ENCODE peak calls at places on chromosomes 7 and 10, in ten cellular contexts. U is astrocyte of the cerebellum; D is HL-60; J is AG04449; N is fibroblast of lung; H is gastrocnemius medialis; A is cardiac fibroblast; W is CD8-positive, alpha-beta T cell; F is tibial artery; Y is colonic mucosa. I is an unnamed sample.

GRCh38 chr10:62924344-62924748 is 108.2 kb upstream of the EGR2 start:
- DNase-seq in U (no peak), D (no peak), J (no peak), N (no peak), H (no peak), A (no peak), W (no peak), F (no peak), Y (peak), I (no peak)

GRCh38 chr7:27166475-27167169 is 1.3 kb upstream of the HOXA9 start:
- DNase-seq in U (no peak), D (no peak), J (no peak), N (no peak), H (no peak), A (no peak), W (no peak), F (no peak), Y (no peak), I (no peak)

GRCh38 chr10:26555719-26556368 is 117.7 kb downstream of the APBB1IP start:
- DNase-seq in U (peak), D (peak), J (no peak), N (peak), H (peak), A (peak), W (no peak), F (peak), Y (peak), I (no peak)

GRCh38 chr7:5586279-5586962 is 162.8 kb upstream of the TNRC18 start:
- DNase-seq in U (no peak), D (no peak), J (no peak), N (no peak), H (no peak), A (no peak), W (no peak), F (no peak), Y (no peak), I (no peak)

GRCh38 chr10:124733566-124734245 is 10.5 kb downstream of the FAM53B start:
- DNase-seq in U (no peak), D (no peak), J (no peak), N (no peak), H (no peak), A (peak), W (no peak), F (no peak), Y (no peak), I (no peak)

GRCh38 chr7:130071701-130072622 is 1.6 kb downstream of the KLHDC10 start:
- DNase-seq in U (peak), D (peak), J (peak), N (peak), H (peak), A (peak), W (peak), F (peak), Y (peak), I (peak)

GRCh38 chr7:131300572-131301466 is 26.9 kb upstream of the MKLN1 start:
- DNase-seq in U (peak), D (no peak), J (no peak), N (peak), H (no peak), A (peak), W (no peak), F (no peak), Y (no peak), I (no peak)

GRCh38 chr7:1021931-1022330 is 22.4 kb upstream of the GPR146 start:
- DNase-seq in U (no peak), D (no peak), J (no peak), N (no peak), H (no peak), A (no peak), W (no peak), F (no peak), Y (no peak), I (no peak)

GRCh38 chr10:95728535-95728934 is 27.4 kb upstream of the ENTPD1 start:
- DNase-seq in U (no peak), D (no peak), J (no peak), N (no peak), H (no peak), A (peak), W (no peak), F (no peak), Y (no peak), I (no peak)

GRCh38 chr10:4131407-4132215 is 346.6 kb upstream of the KLF6 start:
- DNase-seq in U (peak), D (peak), J (peak), N (peak), H (no peak), A (peak), W (no peak), F (no peak), Y (no peak), I (peak)

GRCh38 chr7:1255817-1256340 is 23.2 kb downstream of the UNCX start:
- DNase-seq in U (no peak), D (no peak), J (no peak), N (no peak), H (no peak), A (no peak), W (no peak), F (no peak), Y (no peak), I (no peak)

GRCh38 chr10:97701438-97702064 is 12.0 kb upstream of the MARVELD1 start:
- DNase-seq in U (peak), D (no peak), J (no peak), N (peak), H (no peak), A (peak), W (peak), F (no peak), Y (peak), I (peak)

GRCh38 chr7:91182819-91183405 is 81.3 kb upstream of the FZD1 start:
- DNase-seq in U (peak), D (no peak), J (peak), N (peak), H (no peak), A (peak), W (no peak), F (no peak), Y (no peak), I (no peak)

GRCh38 chr7:67267914-67268313 is 271.3 kb downstream of the TYW1 start:
- DNase-seq in U (no peak), D (no peak), J (no peak), N (no peak), H (no peak), A (no peak), W (no peak), F (no peak), Y (no peak), I (no peak)

GRCh38 chr7:91193141-91193540 is 71.1 kb upstream of the FZD1 start:
- DNase-seq in U (no peak), D (no peak), J (peak), N (peak), H (no peak), A (peak), W (no peak), F (no peak), Y (no peak), I (no peak)

GRCh38 chr10:126570631-126571170 is 99.8 kb downstream of the C10orf90 start:
- DNase-seq in U (no peak), D (no peak), J (no peak), N (peak), H (no peak), A (no peak), W (no peak), F (no peak), Y (no peak), I (no peak)

GRCh38 chr10:126565871-126566270 is 104.6 kb downstream of the C10orf90 start:
- DNase-seq in U (no peak), D (no peak), J (no peak), N (no peak), H (no peak), A (no peak), W (no peak), F (no peak), Y (no peak), I (no peak)

GRCh38 chr10:126568809-126569208 is 101.7 kb downstream of the C10orf90 start:
- DNase-seq in U (no peak), D (no peak), J (no peak), N (peak), H (no peak), A (no peak), W (no peak), F (no peak), Y (no peak), I (no peak)

GRCh38 chr10:126571203-126571602 is 99.3 kb downstream of the C10orf90 start:
- DNase-seq in U (no peak), D (no peak), J (no peak), N (no peak), H (no peak), A (no peak), W (no peak), F (no peak), Y (no peak), I (no peak)

DNA sequence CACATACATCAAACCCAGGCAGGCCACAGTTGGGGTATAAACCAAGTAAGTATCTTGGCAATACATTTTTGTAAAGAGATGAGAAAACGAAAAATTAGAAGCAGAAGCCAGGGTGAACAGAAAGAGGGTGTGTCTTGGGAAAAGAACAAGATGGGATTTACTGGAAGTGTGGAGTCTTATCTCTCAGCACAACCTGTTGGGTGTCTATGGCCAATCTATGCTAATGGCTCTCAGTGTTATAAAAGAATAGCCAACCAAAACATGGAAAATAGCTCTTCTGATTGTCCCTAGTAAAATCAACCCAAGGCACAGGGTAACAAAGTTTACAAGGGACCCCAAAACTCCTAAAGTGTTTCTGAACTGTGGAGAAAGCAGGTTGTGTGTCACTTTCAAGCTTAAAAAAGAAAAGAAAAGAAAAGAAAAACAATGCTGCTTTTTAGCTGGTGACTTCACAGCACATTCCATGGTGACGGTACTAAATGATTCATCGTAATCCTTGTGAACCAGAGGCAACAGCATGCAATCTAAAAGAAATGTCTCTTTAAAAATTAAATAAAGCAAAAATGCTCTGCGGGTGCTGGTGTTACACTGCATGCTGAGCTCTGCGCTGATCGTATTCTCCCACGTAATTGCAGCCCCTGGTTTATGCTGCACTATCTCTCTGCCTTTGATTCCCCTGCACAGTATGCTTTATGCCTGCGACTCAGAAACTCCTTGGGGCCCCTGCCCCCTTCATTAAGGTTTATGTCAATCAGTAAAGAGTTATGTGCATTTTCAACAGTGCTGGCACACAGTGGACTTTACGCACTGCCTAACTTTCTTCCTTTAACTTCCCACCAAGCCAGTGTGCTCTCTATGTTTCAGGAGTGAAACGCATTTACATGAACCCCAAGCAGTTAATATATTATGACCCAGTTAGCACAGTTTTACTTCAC is 100.7 kb downstream of the C10orf90 start:
- DNase-seq in U (peak), D (no peak), J (peak), N (peak), H (no peak), A (peak), W (no peak), F (no peak), Y (no peak), I (no peak)
- H3K4me3 ChIP-seq in U (no peak), D (no peak), J (peak), N (peak), H (no peak), A (peak), W (no peak), F (no peak), Y (no peak), I (no peak)

GRCh38 chr10:13990392-13990805 is 340.3 kb downstream of the FRMD4A start:
- DNase-seq in U (no peak), D (no peak), J (no peak), N (peak), H (peak), A (peak), W (no peak), F (no peak), Y (no peak), I (no peak)

GRCh38 chr10:13989616-13990015 is 341.1 kb downstream of the FRMD4A start:
- DNase-seq in U (no peak), D (no peak), J (no peak), N (no peak), H (no peak), A (no peak), W (no peak), F (no peak), Y (no peak), I (no peak)

GRCh38 chr10:13993169-13993568 is 337.6 kb downstream of the FRMD4A start:
- DNase-seq in U (peak), D (no peak), J (peak), N (peak), H (peak), A (peak), W (no peak), F (no peak), Y (no peak), I (no peak)

GRCh38 chr10:13991353-13991752 is 339.4 kb downstream of the FRMD4A start:
- DNase-seq in U (no peak), D (no peak), J (no peak), N (no peak), H (no peak), A (no peak), W (no peak), F (no peak), Y (no peak), I (no peak)

DNA sequence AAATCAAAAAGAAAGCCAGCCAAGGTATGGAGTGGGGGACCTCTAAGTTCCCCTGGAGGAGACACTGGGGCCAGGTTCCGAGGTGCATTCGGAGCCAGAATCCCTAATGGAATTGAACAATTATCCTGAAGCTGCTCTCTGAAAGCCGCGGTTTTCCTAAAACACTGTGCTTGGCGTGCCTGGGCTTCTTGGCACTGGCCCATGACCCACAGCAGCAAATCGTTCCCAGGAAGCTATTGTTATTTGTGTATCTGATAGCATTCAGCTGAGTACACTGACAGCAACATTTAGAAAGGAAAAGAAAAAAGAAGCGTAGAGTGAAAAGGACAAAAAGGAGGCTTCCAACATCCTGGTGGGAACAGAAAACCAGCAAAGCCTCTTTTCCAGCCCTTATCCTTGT is 339.8 kb downstream of the FRMD4A start:
- DNase-seq in U (peak), D (no peak), J (no peak), N (peak), H (no peak), A (peak), W (no peak), F (no peak), Y (no peak), I (no peak)
- H3K4me3 ChIP-seq in U (no peak), D (no peak), J (no peak), N (no peak), H (peak), A (peak), W (no peak), F (peak), Y (no peak), I (no peak)

DNA sequence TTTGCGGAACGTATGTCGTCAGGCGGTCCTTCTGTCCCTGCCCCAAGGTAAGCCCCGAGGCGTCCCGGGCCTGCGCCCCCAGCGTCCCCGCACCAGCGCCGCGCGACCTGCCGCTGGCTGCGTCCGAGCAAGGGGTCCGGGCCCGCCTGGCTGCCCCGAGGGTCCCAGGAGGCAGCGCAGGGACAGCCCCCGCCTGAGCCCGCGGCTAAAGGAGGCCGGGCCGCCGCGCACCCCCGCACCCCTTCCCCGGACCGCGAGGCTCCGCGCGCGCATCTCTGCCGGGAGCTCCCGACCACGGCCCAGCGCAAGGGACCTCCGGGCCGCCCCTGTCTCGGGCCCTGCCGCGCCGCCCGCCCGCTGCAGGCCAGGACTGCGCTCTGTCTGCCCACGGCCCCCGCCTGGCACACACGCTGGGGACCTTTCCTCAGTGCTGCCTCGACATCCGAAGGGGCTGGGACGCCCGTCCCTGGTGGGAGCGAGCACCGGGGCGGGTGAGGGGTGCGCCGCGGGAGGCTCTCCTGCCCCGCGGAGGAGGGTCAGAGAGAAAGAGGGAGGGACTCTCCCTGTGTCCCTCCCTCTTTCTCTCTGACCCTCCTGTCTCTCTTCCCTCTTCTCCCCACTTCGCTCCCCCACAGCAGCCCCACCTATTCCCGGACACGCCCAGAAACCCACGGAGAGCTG is 25.0 kb downstream of the SHH start:
- DNase-seq in U (no peak), D (no peak), J (no peak), N (peak), H (no peak), A (peak), W (no peak), F (no peak), Y (no peak), I (no peak)
- H3K4me3 ChIP-seq in U (peak), D (peak), J (peak), N (peak), H (peak), A (peak), W (no peak), F (no peak), Y (peak), I (no peak)

GRCh38 chr7:128829391-128830166 is 627 bp upstream of the FLNC start:
- DNase-seq in U (no peak), D (no peak), J (no peak), N (peak), H (no peak), A (peak), W (no peak), F (no peak), Y (no peak), I (no peak)
- H3K4me3 ChIP-seq in U (peak), D (no peak), J (peak), N (peak), H (peak), A (peak), W (no peak), F (peak), Y (peak), I (no peak)

GRCh38 chr10:84270708-84271107 is 25.9 kb downstream of the RGR start:
- DNase-seq in U (no peak), D (no peak), J (no peak), N (no peak), H (no peak), A (no peak), W (no peak), F (no peak), Y (no peak), I (no peak)
- H3K4me3 ChIP-seq in U (no peak), D (no peak), J (no peak), N (no peak), H (no peak), A (no peak), W (no peak), F (no peak), Y (no peak), I (no peak)